ENCODE peak calls at places on chromosomes 7 and 10, in seven cellular contexts. Z is CD8-positive, alpha-beta T cell; Q is H9; O is glutamatergic neuron; D is cardiac fibroblast; E is astrocyte of the spinal cord; F is B cell. S is an unnamed sample.

GRCh38 chr10:52077796-52078195 is 236.3 kb upstream of the DKK1 start:
- DNase-seq in Z (no peak), F (no peak), D (no peak), O (peak), Q (no peak), E (no peak), S (no peak)

GRCh38 chr10:73798087-73798486 is 12.7 kb downstream of the ZSWIM8 start:
- DNase-seq in E (no peak), O (no peak), D (no peak), F (no peak), Z (no peak), Q (no peak), S (no peak)

GRCh38 chr7:27172388-27172774 is 1.7 kb downstream of the HOXA10 start:
- DNase-seq in D (no peak), F (no peak), E (no peak), O (peak), Q (peak), Z (no peak), S (no peak)

GRCh38 chr10:66881814-66882213 is 44.0 kb upstream of the LRRTM3 start:
- DNase-seq in D (no peak), Q (no peak), E (no peak), O (no peak), F (no peak), Z (no peak), S (no peak)

GRCh38 chr7:75961194-75961593 is 33.2 kb downstream of the TMEM120A start:
- DNase-seq in D (no peak), Q (no peak), F (no peak), E (no peak), O (no peak), Z (no peak), S (no peak)

GRCh38 chr10:133438711-133439273 is 14.4 kb upstream of the SPRN start:
- DNase-seq in Q (no peak), Z (no peak), O (no peak), E (no peak), D (no peak), F (peak), S (no peak)

GRCh38 chr10:27779462-27779861 is 33.8 kb upstream of the MKX start:
- DNase-seq in E (no peak), D (no peak), Q (no peak), O (no peak), F (no peak), Z (no peak), S (no peak)

GRCh38 chr7:100585511-100586265 is at the start of gene LRCH4:
- DNase-seq in Q (peak), E (no peak), Z (peak), D (peak), O (peak), F (peak), S (peak)

GRCh38 chr10:62076872-62077271 is 175.4 kb downstream of the ARID5B start:
- DNase-seq in F (no peak), Z (no peak), E (peak), D (peak), O (no peak), Q (no peak), S (peak)

DNA sequence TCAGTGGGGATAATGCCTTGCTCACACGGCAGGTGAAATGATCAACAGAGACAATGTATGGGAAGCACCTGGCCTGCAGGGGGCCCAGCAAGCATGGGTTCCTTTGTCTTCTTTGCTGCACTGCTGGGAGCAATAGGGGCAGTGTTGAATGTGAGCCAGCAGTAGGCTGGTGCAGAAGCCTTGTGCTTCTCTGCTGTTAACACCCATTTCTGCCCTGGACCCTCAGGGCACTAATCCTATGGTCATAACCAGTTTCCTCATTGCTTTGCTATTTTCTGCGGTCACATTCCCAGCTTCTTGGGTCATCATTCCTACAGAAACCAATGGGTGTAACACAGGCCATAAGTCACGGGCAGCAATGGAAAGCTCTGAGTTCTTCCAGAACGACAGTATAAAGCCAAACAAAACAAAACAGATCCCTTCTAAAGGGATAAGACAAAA is 10.9 kb upstream of the LGI1 start:
- DNase-seq in Q (peak), D (peak), O (no peak), E (peak), Z (no peak), F (no peak), S (peak)
- TF ChIP-seq CTCF in Q (peak), D (peak), O (peak), E (peak), Z (no peak), F (no peak), S (no peak)

GRCh38 chr10:106401161-106401560 is 763.3 kb downstream of the SORCS1 start:
- DNase-seq in D (peak), E (peak), Z (no peak), O (no peak), Q (no peak), F (no peak), S (peak)
- TF ChIP-seq CTCF in D (peak), E (peak), Z (no peak), O (peak), Q (peak), F (no peak), S (peak)

GRCh38 chr7:151060416-151061234 is 1.2 kb downstream of the SLC4A2 start:
- DNase-seq in Z (no peak), Q (no peak), O (no peak), F (no peak), E (peak), D (peak), S (peak)
- TF ChIP-seq CTCF in Z (no peak), Q (peak), O (no peak), F (no peak), E (peak), D (no peak), S (no peak)

GRCh38 chr7:74119831-74120230 is 36.2 kb downstream of the LIMK1 start:
- DNase-seq in O (no peak), D (no peak), Q (no peak), E (no peak), F (no peak), Z (no peak), S (no peak)

GRCh38 chr7:74115326-74115725 is 31.7 kb downstream of the LIMK1 start:
- DNase-seq in F (no peak), E (no peak), Z (no peak), Q (peak), O (no peak), D (no peak), S (no peak)
- TF ChIP-seq CTCF in F (no peak), E (no peak), Z (no peak), Q (peak), O (no peak), D (no peak), S (no peak)